ENCODE peak calls at places on chromosomes 16 and 17, in ten cellular contexts. One of them, this sample, is unnamed.

GRCh38 chr17:39158623-39159022 is 7.2 kb upstream of the PLXDC1 start:
- DNase-seq in GM12892: no peak
- DNase-seq in dorsolateral prefrontal cortex: no peak
- DNase-seq in head of caudate nucleus: no peak
- DNase-seq in T-helper 9 cell: no peak
- DNase-seq in retina: no peak
- DNase-seq in HS-27A: no peak
- DNase-seq in NCI-H1092 treated with DMSO at 0.1 percent for 48 hours: no peak
- DNase-seq in sigmoid colon: no peak
- DNase-seq in AG09319: no peak
- DNase-seq in this sample: no peak

GRCh38 chr16:554640-555413 is 5.4 kb upstream of the PRR35 start:
- DNase-seq in GM12892: no peak
- DNase-seq in dorsolateral prefrontal cortex: no peak
- DNase-seq in head of caudate nucleus: no peak
- DNase-seq in T-helper 9 cell: no peak
- DNase-seq in retina: peak
- DNase-seq in HS-27A: no peak
- DNase-seq in NCI-H1092 treated with DMSO at 0.1 percent for 48 hours: no peak
- DNase-seq in sigmoid colon: no peak
- DNase-seq in AG09319: peak
- DNase-seq in this sample: no peak

GRCh38 chr17:74603746-74604145 is 11.7 kb upstream of the CD300LD start:
- DNase-seq in GM12892: no peak
- DNase-seq in dorsolateral prefrontal cortex: no peak
- DNase-seq in head of caudate nucleus: no peak
- DNase-seq in T-helper 9 cell: no peak
- DNase-seq in retina: no peak
- DNase-seq in HS-27A: no peak
- DNase-seq in NCI-H1092 treated with DMSO at 0.1 percent for 48 hours: no peak
- DNase-seq in sigmoid colon: no peak
- DNase-seq in AG09319: no peak
- DNase-seq in this sample: no peak

GRCh38 chr17:13244511-13244910 is 226.7 kb upstream of the ELAC2 start:
- DNase-seq in GM12892: no peak
- DNase-seq in dorsolateral prefrontal cortex: no peak
- DNase-seq in head of caudate nucleus: no peak
- DNase-seq in T-helper 9 cell: no peak
- DNase-seq in retina: no peak
- DNase-seq in HS-27A: no peak
- DNase-seq in NCI-H1092 treated with DMSO at 0.1 percent for 48 hours: no peak
- DNase-seq in sigmoid colon: no peak
- DNase-seq in AG09319: peak
- DNase-seq in this sample: no peak

GRCh38 chr16:66081967-66082366 is 284.5 kb upstream of the CDH5 start:
- DNase-seq in GM12892: no peak
- DNase-seq in dorsolateral prefrontal cortex: peak
- DNase-seq in head of caudate nucleus: peak
- DNase-seq in T-helper 9 cell: no peak
- DNase-seq in retina: no peak
- DNase-seq in HS-27A: peak
- DNase-seq in NCI-H1092 treated with DMSO at 0.1 percent for 48 hours: no peak
- DNase-seq in sigmoid colon: no peak
- DNase-seq in AG09319: no peak
- DNase-seq in this sample: no peak

GRCh38 chr17:66855204-66855603 is 20.3 kb downstream of the CACNG5 start:
- DNase-seq in GM12892: no peak
- DNase-seq in dorsolateral prefrontal cortex: no peak
- DNase-seq in head of caudate nucleus: no peak
- DNase-seq in T-helper 9 cell: peak
- DNase-seq in retina: no peak
- DNase-seq in HS-27A: no peak
- DNase-seq in NCI-H1092 treated with DMSO at 0.1 percent for 48 hours: no peak
- DNase-seq in sigmoid colon: no peak
- DNase-seq in AG09319: no peak
- DNase-seq in this sample: no peak

GRCh38 chr17:71963341-71963740 is 157.5 kb upstream of the SOX9 start:
- DNase-seq in GM12892: no peak
- DNase-seq in dorsolateral prefrontal cortex: no peak
- DNase-seq in head of caudate nucleus: no peak
- DNase-seq in T-helper 9 cell: no peak
- DNase-seq in retina: no peak
- DNase-seq in HS-27A: no peak
- DNase-seq in NCI-H1092 treated with DMSO at 0.1 percent for 48 hours: no peak
- DNase-seq in sigmoid colon: no peak
- DNase-seq in AG09319: no peak
- DNase-seq in this sample: no peak

GRCh38 chr16:66925322-66925840 is at the start of gene RRAD:
- DNase-seq in GM12892: no peak
- DNase-seq in dorsolateral prefrontal cortex: peak
- DNase-seq in head of caudate nucleus: no peak
- DNase-seq in T-helper 9 cell: no peak
- DNase-seq in retina: no peak
- DNase-seq in HS-27A: no peak
- DNase-seq in NCI-H1092 treated with DMSO at 0.1 percent for 48 hours: no peak
- DNase-seq in sigmoid colon: peak
- DNase-seq in AG09319: no peak
- DNase-seq in this sample: no peak

GRCh38 chr17:69609495-69610315 is 195.2 kb downstream of the MAP2K6 start:
- DNase-seq in GM12892: no peak
- DNase-seq in dorsolateral prefrontal cortex: no peak
- DNase-seq in head of caudate nucleus: peak
- DNase-seq in T-helper 9 cell: no peak
- DNase-seq in retina: no peak
- DNase-seq in HS-27A: no peak
- DNase-seq in NCI-H1092 treated with DMSO at 0.1 percent for 48 hours: peak
- DNase-seq in sigmoid colon: no peak
- DNase-seq in AG09319: no peak
- DNase-seq in this sample: peak

GRCh38 chr17:19362293-19363113 is at the start of gene B9D1:
- DNase-seq in GM12892: peak
- DNase-seq in dorsolateral prefrontal cortex: peak
- DNase-seq in head of caudate nucleus: peak
- DNase-seq in T-helper 9 cell: peak
- DNase-seq in retina: peak
- DNase-seq in HS-27A: peak
- DNase-seq in NCI-H1092 treated with DMSO at 0.1 percent for 48 hours: peak
- DNase-seq in sigmoid colon: peak
- DNase-seq in AG09319: peak
- DNase-seq in this sample: peak

GRCh38 chr17:30379303-30380105 is 777 bp downstream of the CPD start:
- DNase-seq in GM12892: no peak
- DNase-seq in dorsolateral prefrontal cortex: peak
- DNase-seq in head of caudate nucleus: peak
- DNase-seq in T-helper 9 cell: peak
- DNase-seq in retina: no peak
- DNase-seq in HS-27A: no peak
- DNase-seq in NCI-H1092 treated with DMSO at 0.1 percent for 48 hours: peak
- DNase-seq in sigmoid colon: peak
- DNase-seq in AG09319: no peak
- DNase-seq in this sample: no peak

GRCh38 chr17:416293-417206 is 63.9 kb upstream of the RPH3AL start:
- DNase-seq in GM12892: no peak
- DNase-seq in dorsolateral prefrontal cortex: no peak
- DNase-seq in head of caudate nucleus: no peak
- DNase-seq in T-helper 9 cell: no peak
- DNase-seq in retina: no peak
- DNase-seq in HS-27A: no peak
- DNase-seq in NCI-H1092 treated with DMSO at 0.1 percent for 48 hours: no peak
- DNase-seq in sigmoid colon: no peak
- DNase-seq in AG09319: no peak
- DNase-seq in this sample: no peak

GRCh38 chr16:87463722-87464690 is 28.8 kb downstream of the ZCCHC14 start:
- DNase-seq in GM12892: no peak
- DNase-seq in dorsolateral prefrontal cortex: no peak
- DNase-seq in head of caudate nucleus: no peak
- DNase-seq in T-helper 9 cell: no peak
- DNase-seq in retina: no peak
- DNase-seq in HS-27A: no peak
- DNase-seq in NCI-H1092 treated with DMSO at 0.1 percent for 48 hours: no peak
- DNase-seq in sigmoid colon: no peak
- DNase-seq in AG09319: no peak
- DNase-seq in this sample: peak

GRCh38 chr17:42873321-42873720 is 22.3 kb downstream of the AOC3 start:
- DNase-seq in GM12892: no peak
- DNase-seq in dorsolateral prefrontal cortex: no peak
- DNase-seq in head of caudate nucleus: no peak
- DNase-seq in T-helper 9 cell: no peak
- DNase-seq in retina: no peak
- DNase-seq in HS-27A: no peak
- DNase-seq in NCI-H1092 treated with DMSO at 0.1 percent for 48 hours: no peak
- DNase-seq in sigmoid colon: no peak
- DNase-seq in AG09319: no peak
- DNase-seq in this sample: no peak

GRCh38 chr17:6969323-6969726 is 26.5 kb upstream of the ALOX12 start:
- DNase-seq in GM12892: no peak
- DNase-seq in dorsolateral prefrontal cortex: no peak
- DNase-seq in head of caudate nucleus: no peak
- DNase-seq in T-helper 9 cell: no peak
- DNase-seq in retina: no peak
- DNase-seq in HS-27A: no peak
- DNase-seq in NCI-H1092 treated with DMSO at 0.1 percent for 48 hours: no peak
- DNase-seq in sigmoid colon: no peak
- DNase-seq in AG09319: no peak
- DNase-seq in this sample: no peak

GRCh38 chr17:67030641-67031040 is 13.7 kb upstream of the CACNG1 start:
- DNase-seq in GM12892: no peak
- DNase-seq in dorsolateral prefrontal cortex: no peak
- DNase-seq in head of caudate nucleus: no peak
- DNase-seq in T-helper 9 cell: no peak
- DNase-seq in retina: no peak
- DNase-seq in HS-27A: no peak
- DNase-seq in NCI-H1092 treated with DMSO at 0.1 percent for 48 hours: no peak
- DNase-seq in sigmoid colon: no peak
- DNase-seq in AG09319: no peak
- DNase-seq in this sample: no peak

GRCh38 chr16:89012622-89012995 is 35.6 kb upstream of the CBFA2T3 start:
- DNase-seq in GM12892: no peak
- DNase-seq in dorsolateral prefrontal cortex: no peak
- DNase-seq in head of caudate nucleus: no peak
- DNase-seq in T-helper 9 cell: no peak
- DNase-seq in retina: peak
- DNase-seq in HS-27A: no peak
- DNase-seq in NCI-H1092 treated with DMSO at 0.1 percent for 48 hours: no peak
- DNase-seq in sigmoid colon: no peak
- DNase-seq in AG09319: no peak
- DNase-seq in this sample: no peak